ENCODE peak calls at places on chromosomes 7 and 10, in ten cellular contexts. K is transverse colon, N is neural progenitor cell, O is heart right ventricle, T is endothelial cell, X is fibroblast of the aortic adventitia, U is gastrocnemius medialis, G is astrocyte of the spinal cord, Z is cardiac fibroblast, H is GM12865. P is an unnamed sample.

GRCh38 chr10:77325233-77325537 is 312.4 kb downstream of the KCNMA1 start:
- DNase-seq in O (no peak), Z (no peak), H (no peak), K (peak; percentile 10), U (no peak), T (no peak), N (peak; percentile 28), X (no peak), G (no peak), P (no peak)

GRCh38 chr7:129886184-129886817 is 66.5 kb downstream of the UBE2H start:
- DNase-seq in K (no peak), Z (no peak), H (no peak), U (no peak), N (no peak), X (no peak), T (no peak), G (no peak), O (no peak), P (no peak)

GRCh38 chr7:103445228-103446020 is 583 bp downstream of the SLC26A5 start:
- DNase-seq in Z (peak; percentile 6), G (no peak), U (no peak), H (no peak), X (peak; percentile 4), N (peak; percentile 21), O (no peak), K (no peak), T (peak; percentile 24), P (peak; percentile 50)

GRCh38 chr7:142916508-142916907 is 17.0 kb downstream of the TRPV5 start:
- DNase-seq in G (no peak), K (no peak), O (no peak), T (no peak), H (no peak), U (no peak), Z (no peak), X (no peak), N (no peak), P (no peak)

GRCh38 chr10:23344251-23344841 is at the start of gene C10orf67:
- DNase-seq in K (peak; percentile 31), U (peak; percentile 14), O (peak; percentile 53), N (peak; percentile 70), H (no peak), T (peak; percentile 8), Z (peak; percentile 36), X (peak; percentile 20), G (peak; percentile 30), P (peak; percentile 36)

GRCh38 chr7:38411404-38411803 is 138.0 kb upstream of the TARP start:
- DNase-seq in O (no peak), T (peak; percentile 50), N (peak; percentile 43), U (no peak), G (no peak), H (peak; percentile 43), X (peak; percentile 8), K (no peak), Z (peak; percentile 21), P (no peak)

GRCh38 chr7:25124485-25125136 is 449 bp downstream of the CYCS start:
- DNase-seq in O (no peak), U (peak; percentile 50), X (peak; percentile 37), T (no peak), G (no peak), N (peak; percentile 11), K (no peak), Z (peak; percentile 13), H (peak; percentile 37), P (no peak)

GRCh38 chr10:70477661-70478162 is 855 bp upstream of the PALD1 start:
- DNase-seq in O (peak; percentile 30), G (no peak), N (peak; percentile 20), X (peak; percentile 15), Z (no peak), K (peak; percentile 23), T (peak; percentile 47), H (peak; percentile 73), U (no peak), P (no peak)

GRCh38 chr10:32150532-32151101 is 94.4 kb upstream of the KIF5B start:
- DNase-seq in Z (no peak), N (no peak), H (peak; percentile 18), G (peak; percentile 17), T (no peak), O (no peak), U (no peak), X (peak; percentile 22), K (no peak), P (no peak)

GRCh38 chr7:78605131-78605530 is 806.6 kb downstream of the PHTF2 start:
- DNase-seq in K (no peak), T (no peak), O (no peak), N (no peak), X (peak; percentile 18), U (no peak), G (no peak), H (no peak), Z (peak; percentile 33), P (no peak)

GRCh38 chr7:2063562-2064360 is 169.0 kb downstream of the MAD1L1 start:
- DNase-seq in K (peak; percentile 81), X (peak; percentile 51), U (no peak), Z (no peak), N (no peak), G (peak; percentile 26), H (no peak), T (peak; percentile 31), O (peak; percentile 56), P (no peak)

GRCh38 chr7:132250480-132251326 is 325.6 kb downstream of the PLXNA4 start:
- DNase-seq in N (peak; percentile 29), U (no peak), K (no peak), T (no peak), Z (no peak), H (no peak), O (no peak), G (no peak), X (no peak), P (no peak)

GRCh38 chr7:124101173-124101768 is 68.4 kb upstream of the TMEM229A start:
- DNase-seq in Z (peak; percentile 30), H (peak; percentile 29), U (no peak), X (peak; percentile 9), K (no peak), N (peak; percentile 56), O (no peak), T (peak; percentile 20), G (peak; percentile 16), P (peak; percentile 21)

GRCh38 chr10:76000550-76000949 is 569.1 kb downstream of the LRMDA start:
- DNase-seq in Z (no peak), X (no peak), T (no peak), G (no peak), U (no peak), N (no peak), O (no peak), K (no peak), H (no peak), P (no peak)

GRCh38 chr7:152674860-152675760 is 831 bp downstream of the XRCC2 start:
- DNase-seq in H (peak; percentile 44), N (peak; percentile 36), U (no peak), O (no peak), X (peak; percentile 9), K (no peak), Z (peak; percentile 18), T (no peak), G (peak; percentile 4), P (no peak)

GRCh38 chr7:27155816-27156507 is 513 bp downstream of the HOXA7 start:
- DNase-seq in N (peak; percentile 47), T (no peak), K (peak; percentile 70), U (peak; percentile 45), H (no peak), Z (no peak), G (peak; percentile 49), O (no peak), X (no peak), P (no peak)
- TF ChIP-seq CTCF in N (no peak), T (no peak), K (no peak), U (no peak), H (no peak), Z (no peak), G (no peak), O (no peak), X (no peak), P (no peak)

GRCh38 chr7:55570939-55571338 is 1.4 kb downstream of the VOPP1 start:
- DNase-seq in X (peak; percentile 84), O (no peak), K (no peak), N (no peak), G (peak; percentile 81), Z (peak; percentile 90), T (no peak), H (no peak), U (no peak), P (no peak)

GRCh38 chr7:55570218-55570873 is 2.0 kb downstream of the VOPP1 start:
- DNase-seq in G (no peak), H (peak; percentile 80), O (no peak), T (no peak), X (peak; percentile 27), Z (peak; percentile 34), N (no peak), K (no peak), U (no peak), P (peak; percentile 73)

GRCh38 chr7:55572378-55573233 is at the start of gene VOPP1:
- DNase-seq in T (peak; percentile 66), K (peak; percentile 70), N (peak; percentile 91), O (peak; percentile 76), U (peak; percentile 58), H (peak; percentile 84), Z (peak; percentile 54), X (peak; percentile 57), G (peak; percentile 52), P (peak; percentile 92)

GRCh38 chr7:55573234-55573504 is 867 bp upstream of the VOPP1 start:
- DNase-seq in U (no peak), K (no peak), X (no peak), T (no peak), Z (no peak), G (no peak), N (no peak), H (no peak), O (no peak), P (no peak)

GRCh38 chr7:55571534-55572377 is 546 bp downstream of the VOPP1 start:
- DNase-seq in U (peak; percentile 51), O (peak; percentile 65), K (peak; percentile 78), Z (peak; percentile 46), T (peak; percentile 57), N (peak; percentile 80), G (peak; percentile 55), H (peak; percentile 77), X (peak; percentile 38), P (peak; percentile 70)
- TF ChIP-seq CTCF in U (no peak), O (no peak), K (peak; percentile 6), Z (no peak), T (no peak), N (peak; percentile 6), G (no peak), H (peak; percentile 5), X (no peak), P (no peak)

GRCh38 chr10:125003146-125003900 is 61.4 kb downstream of the ZRANB1 start:
- DNase-seq in G (no peak), Z (no peak), H (no peak), O (no peak), T (no peak), K (no peak), N (no peak), U (peak; percentile 17), X (no peak), P (peak; percentile 45)
- TF ChIP-seq CTCF in G (no peak), Z (peak; percentile 13), H (no peak), O (no peak), T (no peak), K (no peak), N (no peak), U (no peak), X (no peak), P (no peak)

DNA sequence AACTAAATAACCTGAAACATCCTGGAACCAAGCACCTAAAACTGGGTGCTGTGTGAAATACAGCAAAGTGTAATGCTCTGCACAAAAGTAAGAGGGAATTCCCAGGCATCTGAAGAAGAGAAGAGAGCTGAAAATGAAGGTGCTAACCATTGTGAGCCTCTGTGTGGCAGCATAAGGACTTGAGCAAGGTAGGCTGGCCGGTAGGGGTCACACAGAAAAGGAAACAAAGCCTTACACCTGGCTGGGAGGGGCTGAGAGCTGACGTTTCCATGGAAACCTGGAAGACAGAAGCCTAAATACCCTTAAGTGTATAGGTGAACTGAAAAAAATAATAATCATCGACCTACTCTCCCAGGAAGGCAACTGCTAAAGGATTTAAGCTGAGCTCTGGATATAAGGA is 48.6 kb downstream of the CUL1 start:
- DNase-seq in H (peak; percentile 12), G (no peak), X (no peak), O (no peak), T (no peak), Z (no peak), K (no peak), U (no peak), N (peak; percentile 63), P (no peak)
- TF ChIP-seq CTCF in H (no peak), G (no peak), X (no peak), O (no peak), T (no peak), Z (no peak), K (no peak), U (no peak), N (peak; percentile 41), P (no peak)

P was measured in GM13976.